ENCODE peak calls at places on chromosomes 3 and 15, in eight cellular contexts. U, B, T, N, P, X, V and L are unnamed samples.

GRCh38 chr3:116179091-116179490 is 266.2 kb downstream of the LSAMP start:
- DNase-seq in X (no peak), V (no peak), N (no peak), P (no peak), T (no peak), U (no peak), B (no peak), L (no peak)

GRCh38 chr3:192063570-192063969 is 602.6 kb downstream of the PYDC2 start:
- DNase-seq in U (no peak), B (no peak), P (no peak), X (no peak), V (no peak), N (no peak), T (no peak), L (peak; percentile 77)

GRCh38 chr15:94331731-94332130 is 100.4 kb downstream of the MCTP2 start:
- DNase-seq in X (no peak), B (no peak), P (no peak), V (no peak), U (no peak), T (no peak), N (no peak), L (no peak)

GRCh38 chr3:11379238-11379823 is 107.1 kb downstream of the ATG7 start:
- DNase-seq in B (no peak), U (no peak), P (peak; percentile 49), X (no peak), T (no peak), V (no peak), N (no peak), L (no peak)

GRCh38 chr3:170868577-170869239 is 1.3 kb downstream of the RPL22L1 start:
- DNase-seq in U (no peak), N (no peak), B (no peak), V (no peak), T (no peak), P (no peak), X (no peak), L (no peak)

GRCh38 chr3:139319428-139320402 is 24.1 kb upstream of the MRPS22 start:
- DNase-seq in P (peak; percentile 43), N (no peak), V (peak; percentile 44), U (no peak), B (no peak), X (no peak), T (no peak), L (no peak)

GRCh38 chr3:59472541-59472940 is 422.7 kb upstream of the CFAP20DC start:
- DNase-seq in T (no peak), V (no peak), X (no peak), U (no peak), B (no peak), P (no peak), N (no peak), L (no peak)

GRCh38 chr3:72614394-72615074 is 233.7 kb downstream of the SHQ1 start:
- DNase-seq in N (no peak), V (no peak), U (no peak), X (no peak), P (peak; percentile 23), B (no peak), T (no peak), L (no peak)

GRCh38 chr3:135260025-135260424 is 465.0 kb downstream of the EPHB1 start:
- DNase-seq in P (no peak), T (no peak), B (no peak), X (no peak), V (no peak), N (no peak), U (no peak), L (no peak)

GRCh38 chr3:129602730-129603560 is 3.5 kb downstream of the PLXND1 start:
- DNase-seq in N (peak; percentile 82), B (peak; percentile 23), V (peak; percentile 89), X (peak; percentile 83), P (peak; percentile 67), T (no peak), U (peak; percentile 79), L (peak; percentile 91)

GRCh38 chr3:159928692-159929091 is 59.9 kb upstream of the IL12A start:
- DNase-seq in N (no peak), V (no peak), T (no peak), P (no peak), B (no peak), U (no peak), X (peak; percentile 99), L (no peak)

GRCh38 chr3:40267940-40268707 is 41.4 kb upstream of the EIF1B start:
- DNase-seq in B (no peak), P (no peak), U (no peak), X (no peak), V (no peak), N (no peak), T (no peak), L (no peak)

GRCh38 chr15:99682455-99682854 is 50.8 kb downstream of the LYSMD4 start:
- DNase-seq in P (no peak), X (no peak), T (no peak), N (no peak), B (no peak), V (no peak), U (no peak), L (no peak)

GRCh38 chr3:190533511-190534282 is 19.8 kb downstream of the IL1RAP start:
- DNase-seq in X (no peak), V (peak; percentile 82), B (peak; percentile 46), N (peak; percentile 82), P (no peak), U (peak; percentile 63), T (no peak), L (peak; percentile 59)

GRCh38 chr3:187448674-187449073 is 80.5 kb downstream of the RTP4 start:
- DNase-seq in U (no peak), T (no peak), X (peak; percentile 28), N (no peak), B (no peak), V (no peak), P (no peak), L (no peak)

GRCh38 chr3:120460862-120461261 is 10.1 kb upstream of the FSTL1 start:
- DNase-seq in U (no peak), B (no peak), N (no peak), V (no peak), P (no peak), X (no peak), T (peak; percentile 52), L (no peak)

GRCh38 chr3:16614033-16615031 is 9.1 kb upstream of the DAZL start:
- DNase-seq in P (no peak), U (no peak), N (no peak), V (no peak), T (no peak), X (no peak), B (no peak), L (no peak)

GRCh38 chr15:66253643-66254363 is at the start of gene MEGF11:
- DNase-seq in N (no peak), U (peak; percentile 16), T (no peak), B (peak; percentile 20), P (peak; percentile 57), X (no peak), V (no peak), L (no peak)

GRCh38 chr3:143793971-143794370 is 54.3 kb downstream of the SLC9A9 start:
- DNase-seq in N (no peak), P (no peak), V (no peak), X (no peak), B (no peak), U (no peak), T (no peak), L (no peak)

GRCh38 chr3:19711160-19711782 is 222.7 kb downstream of the EFHB start:
- DNase-seq in T (no peak), B (no peak), U (no peak), X (no peak), V (no peak), N (no peak), P (no peak), L (no peak)

GRCh38 chr3:81868597-81868996 is 107.2 kb upstream of the GBE1 start:
- DNase-seq in P (no peak), V (no peak), X (no peak), U (no peak), T (no peak), N (no peak), B (no peak), L (no peak)

GRCh38 chr15:52280326-52281084 is 15.1 kb downstream of the MYO5C start:
- DNase-seq in X (no peak), V (no peak), B (no peak), N (no peak), U (no peak), T (no peak), P (peak; percentile 32), L (no peak)

GRCh38 chr15:27454281-27455060 is 483.5 kb downstream of the GABRG3 start:
- DNase-seq in X (no peak), N (no peak), B (no peak), T (no peak), P (no peak), U (no peak), V (no peak), L (no peak)

GRCh38 chr3:134976948-134977347 is 181.9 kb downstream of the EPHB1 start:
- DNase-seq in T (no peak), X (no peak), V (no peak), N (no peak), B (no peak), P (no peak), U (no peak), L (no peak)

GRCh38 chr3:78703944-78704343 is 1063.9 kb downstream of the ROBO1 start:
- DNase-seq in U (no peak), P (no peak), X (no peak), B (no peak), N (no peak), V (no peak), T (no peak), L (no peak)

GRCh38 chr15:57533062-57533735 is 58.5 kb upstream of the MYZAP start:
- DNase-seq in N (no peak), U (no peak), P (peak; percentile 29), B (no peak), V (no peak), X (no peak), T (no peak), L (no peak)
- H3K27ac ChIP-seq in N (no peak overlapping the region), U (no peak overlapping the region), P (peak overlapping the region; percentile 89), B (peak overlapping the region; percentile 19), V (no peak overlapping the region), X (no peak overlapping the region), T (peak overlapping the region; percentile 56), L (no peak overlapping the region)

GRCh38 chr15:68275165-68275746 is 2.3 kb upstream of the FEM1B start:
- DNase-seq in T (no peak), V (no peak), X (peak; percentile 93), P (no peak), N (no peak), B (no peak), U (no peak), L (no peak)
- H3K27ac ChIP-seq in T (peak overlapping the region; percentile 99), V (peak overlapping the region; percentile 98), X (peak overlapping the region; percentile 86), P (no peak overlapping the region), N (peak overlapping the region; percentile 99), B (peak overlapping the region; percentile 99), U (no peak overlapping the region), L (peak overlapping the region; percentile 100)

GRCh38 chr3:113105980-113106379 is 105.4 kb upstream of the BOC start:
- DNase-seq in P (no peak), T (no peak), V (no peak), X (no peak), U (no peak), B (no peak), N (no peak), L (no peak)
- H3K27ac ChIP-seq in P (no peak overlapping the region), T (no peak overlapping the region), V (no peak overlapping the region), X (no peak overlapping the region), U (no peak overlapping the region), B (no peak overlapping the region), N (no peak overlapping the region), L (no peak overlapping the region)

DNA sequence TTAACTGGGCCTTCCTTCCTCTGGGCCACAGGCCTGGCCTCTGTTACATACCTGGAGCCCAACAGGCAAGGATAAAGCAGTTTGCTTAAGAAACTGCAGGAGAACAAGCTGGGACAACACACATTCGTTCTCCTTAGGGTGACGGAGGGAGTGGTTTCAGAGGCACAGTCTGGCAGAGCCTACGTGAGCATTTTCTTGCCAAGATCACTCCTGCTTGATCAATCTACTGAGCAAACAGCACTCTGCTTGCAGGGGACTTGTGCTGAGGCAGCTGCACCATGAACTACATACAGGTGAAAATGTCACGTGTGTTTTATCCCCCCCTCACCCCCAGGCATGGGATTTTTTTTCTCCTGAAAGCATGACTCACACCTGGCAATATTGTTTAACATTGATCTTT is 57.6 kb downstream of the CDCP1 start:
- DNase-seq in P (no peak), V (no peak), B (no peak), N (no peak), U (no peak), T (no peak), X (no peak), L (no peak)
- H3K27ac ChIP-seq in P (no peak overlapping the region), V (no peak overlapping the region), B (no peak overlapping the region), N (no peak overlapping the region), U (no peak overlapping the region), T (no peak overlapping the region), X (no peak overlapping the region), L (no peak overlapping the region)